ENCODE peak calls at places on chromosome 15, in nine cellular contexts. R is neural progenitor cell; U is suprapubic skin; X is AG04450; G is Peyer's patch; D is effector memory CD4-positive, alpha-beta T cell; E is body of pancreas; P is PC-3; M is IMR-90. B is an unnamed sample.

GRCh38 chr15:31285772-31286261 is 40.8 kb upstream of the KLF13 start:
- DNase-seq in R (no peak), U (no peak), X (no peak), G (no peak), D (no peak), E (no peak), P (no peak), M (no peak), B (no peak)

GRCh38 chr15:42182976-42183375 is 25.1 kb downstream of the VPS39 start:
- DNase-seq in R (no peak), U (no peak), X (no peak), G (no peak), D (no peak), E (peak; percentile 46), P (no peak), M (no peak), B (no peak)

GRCh38 chr15:72353266-72353665 is 22.5 kb downstream of the HEXA start:
- DNase-seq in R (no peak), U (no peak), X (no peak), G (no peak), D (no peak), E (no peak), P (peak; percentile 86), M (peak; percentile 58), B (no peak)

GRCh38 chr15:101450561-101451145 is 38.9 kb downstream of the PCSK6 start:
- DNase-seq in R (no peak), U (peak; percentile 70), X (no peak), G (no peak), D (no peak), E (no peak), P (no peak), M (no peak), B (peak; percentile 63)

GRCh38 chr15:63593705-63594671 is 3.2 kb upstream of the FBXL22 start:
- DNase-seq in R (no peak), U (no peak), X (no peak), G (no peak), D (no peak), E (no peak), P (no peak), M (no peak), B (no peak)

GRCh38 chr15:90266485-90266884 is 1.0 kb downstream of the NGRN start:
- DNase-seq in R (no peak), U (no peak), X (no peak), G (no peak), D (no peak), E (no peak), P (peak; percentile 33), M (peak; percentile 20), B (no peak)

GRCh38 chr15:74531144-74531811 is 9.7 kb upstream of the ARID3B start:
- DNase-seq in R (peak; percentile 54), U (no peak), X (peak; percentile 89), G (no peak), D (no peak), E (no peak), P (peak; percentile 97), M (peak; percentile 99), B (peak; percentile 82)

GRCh38 chr15:95563634-95564033 is 766.9 kb upstream of the NR2F2 start:
- DNase-seq in R (no peak), U (no peak), X (no peak), G (no peak), D (no peak), E (no peak), P (peak; percentile 28), M (no peak), B (no peak)

GRCh38 chr15:97783240-97783639 is 177.3 kb upstream of the ARRDC4 start:
- DNase-seq in R (no peak), U (no peak), X (no peak), G (no peak), D (no peak), E (no peak), P (no peak), M (no peak), B (no peak)

GRCh38 chr15:61091229-61091628 is 137.9 kb downstream of the RORA start:
- DNase-seq in R (no peak), U (no peak), X (no peak), G (no peak), D (no peak), E (no peak), P (no peak), M (no peak), B (no peak)

GRCh38 chr15:50864876-50865275 is 43.6 kb upstream of the AP4E1 start:
- DNase-seq in R (no peak), U (no peak), X (no peak), G (no peak), D (no peak), E (no peak), P (no peak), M (no peak), B (no peak)

GRCh38 chr15:36798789-36799188 is 219.4 kb downstream of the CDIN1 start:
- DNase-seq in R (no peak), U (no peak), X (no peak), G (no peak), D (no peak), E (no peak), P (no peak), M (no peak), B (no peak)

GRCh38 chr15:49145651-49146609 is 9.5 kb downstream of the COPS2 start:
- DNase-seq in R (peak; percentile 61), U (no peak), X (no peak), G (no peak), D (no peak), E (peak; percentile 48), P (peak; percentile 73), M (peak; percentile 73), B (no peak)

GRCh38 chr15:34987182-34987488 is 952 bp downstream of the ZNF770 start:
- DNase-seq in R (no peak), U (no peak), X (no peak), G (no peak), D (no peak), E (no peak), P (peak; percentile 11), M (no peak), B (no peak)

GRCh38 chr15:27734785-27735495 is 364.2 kb downstream of the OCA2 start:
- DNase-seq in R (no peak), U (no peak), X (no peak), G (no peak), D (no peak), E (no peak), P (no peak), M (no peak), B (no peak)
- H3K4me3 ChIP-seq in R (no peak overlapping the region), U (no peak overlapping the region), X (no peak overlapping the region), G (no peak overlapping the region), D (no peak overlapping the region), E (no peak overlapping the region), P (no peak overlapping the region), M (no peak overlapping the region), B (no peak overlapping the region)

GRCh38 chr15:45094358-45094730 is 19.6 kb downstream of the DUOX2 start:
- DNase-seq in R (no peak), U (no peak), X (no peak), G (no peak), D (no peak), E (no peak), P (no peak), M (peak; percentile 16), B (peak; percentile 66)

GRCh38 chr15:45100884-45101622 is 12.9 kb downstream of the DUOX2 start:
- DNase-seq in R (peak; percentile 16), U (no peak), X (no peak), G (no peak), D (no peak), E (no peak), P (no peak), M (no peak), B (no peak)

GRCh38 chr15:45099549-45100165 is 14.3 kb downstream of the DUOX2 start:
- DNase-seq in R (no peak), U (no peak), X (no peak), G (no peak), D (no peak), E (no peak), P (no peak), M (no peak), B (no peak)

GRCh38 chr15:45095661-45096060 is 18.3 kb downstream of the DUOX2 start:
- DNase-seq in R (no peak), U (no peak), X (no peak), G (no peak), D (no peak), E (no peak), P (no peak), M (no peak), B (no peak)

GRCh38 chr15:45097466-45097865 is 16.5 kb downstream of the DUOX2 start:
- DNase-seq in R (no peak), U (no peak), X (no peak), G (no peak), D (no peak), E (no peak), P (no peak), M (no peak), B (no peak)
- H3K27me3 ChIP-seq in R (peaks cover 8% of the 10 kb centered on the region), U (no peaks in the 10 kb centered on the region), X (peaks cover 41% of the 10 kb centered on the region), G (no peaks in the 10 kb centered on the region), D (no peaks in the 10 kb centered on the region), E (no peaks in the 10 kb centered on the region), P (peaks cover 7% of the 10 kb centered on the region), M (peaks cover 39% of the 10 kb centered on the region), B (no peaks in the 10 kb centered on the region)

GRCh38 chr15:80418892-80419537 is 14.8 kb downstream of the ARNT2 start:
- DNase-seq in R (peak; percentile 69), U (no peak), X (peak; percentile 26), G (no peak), D (no peak), E (peak; percentile 57), P (peak; percentile 61), M (peak; percentile 72), B (no peak)
- H3K27ac ChIP-seq in R (no peak overlapping the region), U (no peak overlapping the region), X (peak overlapping the region; percentile 82), G (no peak overlapping the region), D (no peak overlapping the region), E (peak overlapping the region; percentile 53), P (no peak overlapping the region), M (peak overlapping the region; percentile 19), B (no peak overlapping the region)

GRCh38 chr15:81853349-81853748 is 192.5 kb downstream of the MEX3B start:
- DNase-seq in R (no peak), U (no peak), X (no peak), G (no peak), D (no peak), E (no peak), P (no peak), M (no peak), B (no peak)

GRCh38 chr15:81851307-81851706 is 194.5 kb downstream of the MEX3B start:
- DNase-seq in R (no peak), U (no peak), X (no peak), G (no peak), D (no peak), E (no peak), P (no peak), M (no peak), B (no peak)

GRCh38 chr15:81852826-81853225 is 193.0 kb downstream of the MEX3B start:
- DNase-seq in R (no peak), U (no peak), X (no peak), G (no peak), D (no peak), E (no peak), P (no peak), M (peak; percentile 31), B (no peak)

GRCh38 chr15:81843226-81843625 is 202.6 kb downstream of the MEX3B start:
- DNase-seq in R (no peak), U (no peak), X (no peak), G (no peak), D (no peak), E (no peak), P (no peak), M (no peak), B (no peak)

DNA sequence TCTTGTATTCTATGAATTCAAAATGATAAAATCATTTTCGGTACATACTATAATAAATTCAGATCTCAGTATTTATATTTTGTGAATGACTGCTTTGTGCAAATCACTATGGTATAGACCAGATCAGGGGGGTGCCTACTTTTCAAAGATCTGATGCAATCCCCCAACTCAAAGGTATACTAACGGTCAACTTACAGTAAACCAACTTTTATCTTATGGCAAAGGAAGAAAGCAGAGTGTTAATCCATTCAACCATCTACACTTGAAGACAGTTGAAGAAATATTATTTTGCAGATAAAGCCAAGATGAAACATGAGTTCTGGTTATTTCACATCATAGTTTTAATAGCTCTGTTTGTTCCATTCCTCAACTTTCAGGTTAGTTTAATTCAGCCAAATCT is 197.1 kb downstream of the MEX3B start:
- DNase-seq in R (no peak), U (no peak), X (no peak), G (no peak), D (no peak), E (no peak), P (no peak), M (no peak), B (no peak)
- H3K4me3 ChIP-seq in R (no peak overlapping the region), U (no peak overlapping the region), X (no peak overlapping the region), G (no peak overlapping the region), D (no peak overlapping the region), E (no peak overlapping the region), P (no peak overlapping the region), M (no peak overlapping the region), B (no peak overlapping the region)

B was measured in RWPE2.